ENCODE peak calls at places on chromosome 1, in four cellular contexts. One of them, this sample, is unnamed.

GRCh38 chr1:51990478-51990965 is at the start of gene RAB3B:
- DNase-seq in heart left ventricle: peak; percentile 11
- DNase-seq in T-helper 1 cell: peak; percentile 49
- DNase-seq in T-helper 2 cell: peak; percentile 56
- DNase-seq in this sample: peak; percentile 79

GRCh38 chr1:39261712-39262221 is 57.3 kb downstream of the MACF1 start:
- DNase-seq in T-helper 2 cell: no peak
- DNase-seq in heart left ventricle: no peak
- DNase-seq in T-helper 1 cell: no peak
- DNase-seq in this sample: no peak

GRCh38 chr1:46613661-46614603 is 2.7 kb downstream of the MOB3C start:
- DNase-seq in T-helper 2 cell: peak; percentile 17
- DNase-seq in T-helper 1 cell: peak; percentile 34
- DNase-seq in heart left ventricle: peak; percentile 93
- DNase-seq in this sample: no peak

GRCh38 chr1:219837274-219837993 is 90.9 kb downstream of the SLC30A10 start:
- DNase-seq in T-helper 1 cell: peak; percentile 16
- DNase-seq in heart left ventricle: no peak
- DNase-seq in T-helper 2 cell: no peak
- DNase-seq in this sample: peak; percentile 31

GRCh38 chr1:67735806-67736627 is 51.0 kb downstream of the GADD45A start:
- DNase-seq in heart left ventricle: peak; percentile 74
- DNase-seq in T-helper 2 cell: no peak
- DNase-seq in T-helper 1 cell: peak; percentile 74
- DNase-seq in this sample: no peak

GRCh38 chr1:171138973-171139372 is 46.1 kb upstream of the FMO2 start:
- DNase-seq in heart left ventricle: no peak
- DNase-seq in T-helper 1 cell: no peak
- DNase-seq in T-helper 2 cell: no peak
- DNase-seq in this sample: no peak

GRCh38 chr1:51284487-51284954 is 45.8 kb downstream of the TTC39A start:
- DNase-seq in heart left ventricle: peak; percentile 57
- DNase-seq in T-helper 2 cell: no peak
- DNase-seq in T-helper 1 cell: no peak
- DNase-seq in this sample: peak; percentile 99

GRCh38 chr1:59018860-59019259 is 235.0 kb upstream of the JUN start:
- DNase-seq in T-helper 1 cell: no peak
- DNase-seq in heart left ventricle: peak; percentile 64
- DNase-seq in T-helper 2 cell: no peak
- DNase-seq in this sample: no peak

GRCh38 chr1:173954179-173954578 is 37.1 kb upstream of the SERPINC1 start:
- DNase-seq in T-helper 1 cell: no peak
- DNase-seq in heart left ventricle: no peak
- DNase-seq in T-helper 2 cell: no peak
- DNase-seq in this sample: no peak

GRCh38 chr1:18091660-18092446 is 15.7 kb upstream of the IGSF21 start:
- DNase-seq in heart left ventricle: no peak
- DNase-seq in T-helper 1 cell: no peak
- DNase-seq in T-helper 2 cell: no peak
- DNase-seq in this sample: no peak

GRCh38 chr1:41712081-41712480 is 206.6 kb downstream of the HIVEP3 start:
- DNase-seq in heart left ventricle: no peak
- DNase-seq in T-helper 1 cell: no peak
- DNase-seq in T-helper 2 cell: no peak
- DNase-seq in this sample: no peak

GRCh38 chr1:240104662-240105061 is 13.0 kb downstream of the FMN2 start:
- DNase-seq in T-helper 1 cell: no peak
- DNase-seq in heart left ventricle: no peak
- DNase-seq in T-helper 2 cell: no peak
- DNase-seq in this sample: no peak

GRCh38 chr1:165828103-165828558 is 717 bp downstream of the UCK2 start:
- DNase-seq in T-helper 2 cell: peak; percentile 11
- DNase-seq in heart left ventricle: peak; percentile 38
- DNase-seq in T-helper 1 cell: peak; percentile 40
- DNase-seq in this sample: peak; percentile 46

GRCh38 chr1:211327341-211327921 is 798 bp downstream of the TRAF5 start:
- DNase-seq in heart left ventricle: peak; percentile 25
- DNase-seq in T-helper 1 cell: peak; percentile 63
- DNase-seq in T-helper 2 cell: no peak
- DNase-seq in this sample: no peak